ENCODE peak calls at places on chromosomes 3 and 15, in six cellular contexts. Q, D, N, A, T and J are unnamed samples.

GRCh38 chr15:42157981-42158765 is 1.7 kb upstream of the PLA2G4F start:
- DNase-seq in N (no peak), D (no peak), A (peak; percentile 87), Q (peak; percentile 84), T (no peak), J (peak; percentile 54)

GRCh38 chr3:62122819-62123218 is 250.5 kb downstream of the FEZF2 start:
- DNase-seq in Q (no peak), T (no peak), D (no peak), N (no peak), A (no peak), J (no peak)

GRCh38 chr15:49038382-49038781 is 7.9 kb downstream of the SECISBP2L start:
- DNase-seq in A (peak; percentile 27), Q (peak; percentile 23), D (no peak), T (no peak), N (no peak), J (no peak)

GRCh38 chr3:38054166-38054991 is 15.4 kb downstream of the DLEC1 start:
- DNase-seq in D (no peak), A (no peak), T (no peak), Q (no peak), N (no peak), J (no peak)

GRCh38 chr3:142098974-142099373 is 50.4 kb downstream of the TFDP2 start:
- DNase-seq in T (no peak), N (no peak), A (no peak), Q (no peak), D (no peak), J (no peak)

GRCh38 chr15:76996526-76997401 is 1.8 kb downstream of the PSTPIP1 start:
- DNase-seq in D (peak; percentile 26), T (peak; percentile 59), N (no peak), Q (peak; percentile 44), A (peak; percentile 50), J (peak; percentile 57)

GRCh38 chr15:43376017-43376705 is 5.3 kb downstream of the TUBGCP4 start:
- DNase-seq in N (no peak), D (no peak), T (no peak), Q (peak; percentile 17), A (peak; percentile 45), J (peak; percentile 58)

GRCh38 chr3:125039041-125039896 is 16.5 kb downstream of the HEG1 start:
- DNase-seq in A (no peak), T (peak; percentile 44), Q (no peak), D (no peak), N (no peak), J (peak; percentile 31)

GRCh38 chr3:156478931-156479330 is 76.0 kb downstream of the SSR3 start:
- DNase-seq in T (no peak), D (no peak), Q (no peak), A (no peak), N (no peak), J (no peak)

GRCh38 chr3:52232279-52233107 is 6.5 kb downstream of the TWF2 start:
- DNase-seq in Q (no peak), D (no peak), N (no peak), A (no peak), T (no peak), J (no peak)

GRCh38 chr15:56715220-56715619 is 18.1 kb downstream of the ZNF280D start:
- DNase-seq in Q (peak; percentile 27), N (no peak), D (no peak), A (no peak), T (no peak), J (no peak)

GRCh38 chr3:156675744-156676466 is 1.5 kb downstream of the TIPARP start:
- DNase-seq in Q (peak; percentile 86), D (peak; percentile 28), A (peak; percentile 97), T (peak; percentile 40), N (peak; percentile 66), J (peak; percentile 92)